ENCODE peak calls at places on chromosomes 13 and 19, in four cellular contexts. C is CD8-positive, alpha-beta T cell; D is effector memory CD4-positive, alpha-beta T cell; L is adrenal gland. F is an unnamed sample.

GRCh38 chr19:1009976-1010538 is 9.8 kb downstream of the GRIN3B start:
- DNase-seq in D (no peak), L (no peak), C (no peak), F (no peak)

GRCh38 chr13:98576215-98576945 is 527 bp downstream of the STK24 start:
- DNase-seq in L (peak; percentile 49), C (peak; percentile 34), D (peak; percentile 11), F (peak; percentile 54)

GRCh38 chr13:50375792-50376191 is 360.5 kb downstream of the KCNRG start:
- DNase-seq in C (no peak), L (no peak), D (no peak), F (no peak)

GRCh38 chr13:24308488-24309020 is 826 bp upstream of the C1QTNF9 start:
- DNase-seq in C (no peak), L (no peak), D (no peak), F (no peak)

GRCh38 chr13:49858183-49858856 is 65.8 kb upstream of the KPNA3 start:
- DNase-seq in L (no peak), D (no peak), C (no peak), F (no peak)

GRCh38 chr13:94959616-94960015 is 247.3 kb upstream of the SOX21 start:
- DNase-seq in C (no peak), D (no peak), L (no peak), F (no peak)

GRCh38 chr19:38930776-38931761 is at the start of gene MRPS12:
- DNase-seq in D (peak; percentile 96), L (peak; percentile 99), C (peak; percentile 95), F (peak; percentile 99)

GRCh38 chr19:17339088-17339741 is 1.9 kb downstream of the GTPBP3 start:
- DNase-seq in C (no peak), D (no peak), L (no peak), F (peak; percentile 80)

GRCh38 chr19:2577722-2578335 is 101.9 kb downstream of the GADD45B start:
- DNase-seq in D (no peak), L (no peak), C (no peak), F (no peak)

GRCh38 chr13:64910061-64910460 is 2320.1 kb downstream of the PCDH9 start:
- DNase-seq in L (no peak), C (no peak), D (no peak), F (no peak)

GRCh38 chr13:42048323-42048624 is 174 bp upstream of the DGKH start:
- DNase-seq in D (no peak), L (no peak), C (no peak), F (no peak)

GRCh38 chr19:41991025-41991424 is 3.0 kb downstream of the ATP1A3 start:
- DNase-seq in L (no peak), D (no peak), C (no peak), F (no peak)

GRCh38 chr13:79451500-79451962 is 29.4 kb upstream of the NDFIP2 start:
- DNase-seq in C (peak; percentile 79), D (peak; percentile 80), L (peak; percentile 83), F (peak; percentile 20)

GRCh38 chr19:39557791-39558622 is 18.0 kb upstream of the EID2 start:
- DNase-seq in D (no peak), C (no peak), L (no peak), F (no peak)

GRCh38 chr19:57099199-57099661 is 20.6 kb upstream of the USP29 start:
- DNase-seq in L (peak; percentile 67), C (peak; percentile 37), D (peak; percentile 2), F (no peak)

DNA sequence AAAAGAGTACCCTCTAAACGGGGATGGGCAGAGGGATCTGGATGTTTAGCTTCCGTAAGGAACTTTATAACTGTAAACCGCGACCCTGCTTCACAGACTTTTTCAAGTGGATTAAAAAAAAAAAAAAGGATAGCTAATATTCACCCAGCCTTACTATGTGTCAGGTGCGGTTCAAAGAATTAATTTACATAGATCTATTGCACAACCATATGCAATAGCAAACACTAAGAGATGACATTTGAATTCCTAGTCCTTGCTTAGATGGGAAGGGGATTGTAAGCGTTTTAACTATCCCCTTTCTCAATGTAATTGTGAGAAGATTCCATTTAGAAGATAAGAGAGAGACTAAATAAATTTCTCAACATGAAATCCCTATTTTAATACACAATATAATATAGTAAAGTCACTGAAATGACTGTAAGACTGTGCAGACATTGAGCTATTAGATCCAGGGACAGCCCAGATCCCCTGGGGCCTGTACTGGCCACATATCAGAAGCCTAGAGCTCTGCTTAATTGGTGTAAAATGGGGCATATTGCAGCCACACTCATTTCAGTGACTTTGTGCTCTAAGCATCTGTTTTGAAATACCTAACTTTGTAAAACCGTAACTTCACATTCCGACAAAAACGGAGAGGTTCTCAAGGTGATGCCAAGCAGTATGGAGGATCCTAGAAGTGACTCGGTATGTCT is 13.6 kb downstream of the LATS2 start:
- DNase-seq in C (no peak), L (no peak), D (no peak), F (no peak)
- H3K4me1 ChIP-seq in C (no peaks in the 10 kb centered on the region), L (peaks cover 30% of the 10 kb centered on the region), D (no peaks in the 10 kb centered on the region), F (no peaks in the 10 kb centered on the region)

GRCh38 chr13:77053192-77053591 is 26.2 kb upstream of the FBXL3 start:
- DNase-seq in L (no peak), D (no peak), C (no peak), F (no peak)
- H3K36me3 ChIP-seq in L (peaks cover 63% of the 10 kb centered on the region), D (peaks cover 83% of the 10 kb centered on the region), C (peaks cover 57% of the 10 kb centered on the region), F (peaks cover 37% of the 10 kb centered on the region)

GRCh38 chr13:106440846-106441245 is 94.6 kb downstream of the EFNB2 start:
- DNase-seq in D (no peak), C (no peak), L (no peak), F (no peak)
- H3K4me3 ChIP-seq in D (no peak overlapping the region), C (no peak overlapping the region), L (no peak overlapping the region), F (no peak overlapping the region)

DNA sequence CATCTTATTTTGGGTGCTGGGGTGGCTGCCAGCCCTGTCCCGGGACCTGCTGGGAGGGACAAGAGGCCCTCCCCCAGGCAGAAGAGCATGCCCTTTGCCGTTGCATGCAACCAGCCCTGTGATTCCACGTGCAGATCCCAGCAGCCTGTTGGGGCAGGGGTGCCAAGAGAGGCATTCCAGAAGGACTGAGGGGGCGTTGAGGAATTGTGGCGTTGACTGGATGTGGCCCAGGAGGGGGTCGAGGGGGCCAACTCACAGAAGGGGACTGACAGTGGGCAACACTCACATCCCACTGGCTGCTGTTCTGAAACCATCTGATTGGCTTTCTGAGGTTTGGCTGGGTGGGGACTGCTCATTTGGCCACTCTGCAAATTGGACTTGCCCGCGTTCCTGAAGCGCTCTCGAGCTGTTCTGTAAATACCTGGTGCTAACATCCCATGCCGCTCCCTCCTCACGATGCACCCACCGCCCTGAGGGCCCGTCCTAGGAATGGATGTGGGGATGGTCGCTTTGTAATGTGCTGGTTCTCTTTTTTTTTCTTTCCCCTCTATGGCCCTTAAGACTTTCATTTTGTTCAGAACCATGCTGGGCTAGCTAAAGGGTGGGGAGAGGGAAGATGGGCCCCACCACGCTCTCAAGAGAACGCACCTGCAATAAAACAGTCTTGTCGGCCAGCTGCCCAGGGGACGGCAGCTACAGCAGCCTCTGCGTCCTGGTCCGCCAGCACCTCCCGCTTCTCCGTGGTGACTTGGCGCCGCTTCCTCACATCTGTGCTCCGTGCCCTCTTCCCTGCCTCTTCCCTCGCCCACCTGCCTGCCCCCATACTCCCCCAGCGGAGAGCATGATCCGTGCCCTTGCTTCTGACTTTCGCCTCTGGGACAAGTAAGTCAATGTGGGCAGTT is 8.6 kb downstream of the CALM3 start:
- DNase-seq in D (no peak), L (peak; percentile 13), C (no peak), F (no peak)
- H3K4me1 ChIP-seq in D (peaks cover 33% of the 10 kb centered on the region), L (peaks cover 19% of the 10 kb centered on the region), C (peaks cover 43% of the 10 kb centered on the region), F (no peaks in the 10 kb centered on the region)

DNA sequence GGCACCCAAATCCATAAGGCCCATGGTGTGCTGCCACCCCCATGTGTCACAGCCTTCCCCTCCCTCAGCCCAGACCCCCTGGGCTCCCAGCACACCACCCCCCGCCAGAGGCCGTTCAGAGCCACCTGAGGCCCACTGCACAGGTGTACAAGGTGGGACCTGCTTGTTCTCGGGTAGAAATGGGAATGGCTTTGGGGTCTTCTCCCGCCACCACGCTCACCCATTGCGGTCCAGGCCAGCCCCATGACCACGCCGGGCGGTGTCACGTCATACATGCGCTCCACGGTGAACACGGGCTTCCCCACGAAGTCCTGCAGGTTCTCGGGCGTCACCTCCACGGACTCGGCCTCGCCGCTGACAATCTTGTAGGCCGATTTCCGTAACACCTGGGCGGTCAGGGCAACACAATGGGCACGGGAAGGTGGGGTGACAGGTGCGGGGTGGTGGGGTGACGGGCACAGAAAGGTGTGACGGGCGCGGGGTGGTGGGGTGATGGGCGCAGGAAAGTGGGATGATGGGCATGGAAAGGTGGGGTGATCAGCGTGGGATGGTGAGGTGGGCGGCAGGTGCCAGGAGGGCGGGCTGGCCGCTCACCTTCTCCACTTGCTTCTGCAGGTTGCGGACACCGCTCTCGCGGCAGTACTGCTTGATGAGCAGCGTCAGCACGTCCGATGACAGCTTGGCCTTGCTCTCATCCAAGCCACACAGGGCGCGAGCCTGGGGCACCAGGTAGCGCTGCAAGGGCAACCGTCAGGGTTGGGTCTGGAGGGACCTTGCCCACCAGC is 4.3 kb downstream of the RPL36 start:
- DNase-seq in C (no peak), D (no peak), L (no peak), F (no peak)
- H3K36me3 ChIP-seq in C (peaks cover 20% of the 10 kb centered on the region), D (peaks cover 69% of the 10 kb centered on the region), L (peaks cover 68% of the 10 kb centered on the region), F (peaks cover 84% of the 10 kb centered on the region)

DNA sequence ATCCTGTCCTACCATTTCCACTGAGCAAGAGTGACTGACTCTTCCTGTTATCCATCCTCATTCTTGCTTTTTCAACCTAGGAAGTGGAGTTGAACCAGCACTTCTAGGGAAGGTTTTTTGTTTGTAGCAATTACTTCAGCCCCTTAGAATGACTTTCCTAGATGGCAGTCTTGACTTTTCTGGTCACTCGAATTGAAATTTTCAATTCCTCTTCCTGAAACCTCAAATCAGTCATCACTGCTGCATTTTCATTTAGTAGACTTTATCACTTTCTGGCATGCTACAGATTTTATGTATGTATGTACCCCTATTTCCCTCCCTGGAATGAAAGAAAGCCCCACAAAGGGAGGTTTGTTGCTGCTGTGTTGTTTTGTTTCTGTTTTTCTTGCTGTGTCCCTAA is 915.9 kb downstream of the PCDH17 start:
- DNase-seq in L (no peak), C (no peak), D (no peak), F (no peak)
- H3K4me3 ChIP-seq in L (no peak overlapping the region), C (no peak overlapping the region), D (no peak overlapping the region), F (no peak overlapping the region)

DNA sequence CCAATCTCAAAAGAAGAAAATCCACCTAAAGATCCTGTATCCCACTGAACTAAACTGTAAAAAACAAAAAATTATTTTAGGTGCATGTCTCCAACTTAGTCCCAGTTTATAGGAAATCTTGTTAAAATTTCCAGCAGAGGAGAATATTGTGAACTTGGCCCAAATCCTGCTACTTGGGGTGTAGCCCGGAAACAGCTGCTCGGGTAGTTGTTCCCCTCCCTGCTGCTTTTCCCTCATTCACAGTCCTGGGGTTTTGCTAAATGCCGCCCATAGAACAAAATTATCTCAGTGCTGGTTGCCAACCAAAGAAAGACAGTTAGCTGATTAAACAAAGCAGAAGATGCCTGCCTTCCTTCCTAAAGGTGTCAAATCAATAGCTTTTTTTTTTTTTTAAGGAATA is 330.5 kb upstream of the KLF12 start:
- DNase-seq in L (no peak), C (no peak), D (no peak), F (no peak)
- H3K4me1 ChIP-seq in L (no peaks in the 10 kb centered on the region), C (no peaks in the 10 kb centered on the region), D (no peaks in the 10 kb centered on the region), F (peaks cover 4% of the 10 kb centered on the region)

F was measured in HAP-1.